ENCODE peak calls at places on chromosomes 11 and 22, in six cellular contexts. Y is AG10803, R is GM10248, P is WTC11, Z is lower lobe of right lung, D is bronchial epithelial cell. S is an unnamed sample.

GRCh38 chr11:119782021-119782420 is 53.0 kb upstream of the NECTIN1 start:
- DNase-seq in Y (no peak), R (no peak), P (peak), Z (peak), D (no peak), S (no peak)

GRCh38 chr11:66100272-66101037 is 30.4 kb downstream of the PACS1 start:
- DNase-seq in Y (no peak), R (peak), P (no peak), Z (peak), D (peak), S (no peak)

GRCh38 chr11:20162824-20163777 is 2.8 kb upstream of the DBX1 start:
- DNase-seq in Y (peak), R (peak), P (peak), Z (no peak), D (no peak), S (no peak)

GRCh38 chr22:32106930-32107329 is 52.2 kb downstream of the C22orf42 start:
- DNase-seq in Y (no peak), R (no peak), P (peak), Z (no peak), D (peak), S (peak)

GRCh38 chr11:79087238-79087956 is 353.4 kb downstream of the TENM4 start:
- DNase-seq in Y (peak), R (no peak), P (no peak), Z (no peak), D (peak), S (peak)

GRCh38 chr11:27926981-27927481 is 180.9 kb downstream of the KIF18A start:
- DNase-seq in Y (peak), R (no peak), P (no peak), Z (no peak), D (peak), S (peak)

GRCh38 chr22:17562906-17563870 is at the start of gene SLC25A18:
- DNase-seq in Y (peak), R (no peak), P (no peak), Z (no peak), D (no peak), S (no peak)

GRCh38 chr11:118544647-118545010 is 13.6 kb downstream of the TMEM25 start:
- DNase-seq in Y (no peak), R (no peak), P (no peak), Z (no peak), D (no peak), S (no peak)

GRCh38 chr11:22624742-22625447 is 728 bp downstream of the FANCF start:
- DNase-seq in Y (peak), R (peak), P (peak), Z (peak), D (peak), S (peak)

GRCh38 chr11:73463359-73463758 is 87.2 kb downstream of the RELT start:
- DNase-seq in Y (peak), R (no peak), P (no peak), Z (no peak), D (peak), S (peak)

GRCh38 chr11:94934362-94934761 is 39.0 kb downstream of the CWC15 start:
- DNase-seq in Y (peak), R (no peak), P (no peak), Z (no peak), D (no peak), S (no peak)

GRCh38 chr11:77361184-77361583 is 59.7 kb upstream of the GDPD4 start:
- DNase-seq in Y (peak), R (no peak), P (no peak), Z (no peak), D (peak), S (peak)

GRCh38 chr11:32435947-32436750 is 810 bp upstream of the WT1 start:
- DNase-seq in Y (no peak), R (no peak), P (peak), Z (no peak), D (no peak), S (no peak)

GRCh38 chr22:22770280-22770871 is 117.2 kb upstream of the IGLL5 start:
- DNase-seq in Y (no peak), R (no peak), P (peak), Z (no peak), D (peak), S (peak)
- TF ChIP-seq CTCF in Y (peak), R (peak), P (peak), Z (peak), D (peak), S (peak)

GRCh38 chr22:37633082-37633692 is 6.3 kb upstream of the SH3BP1 start:
- DNase-seq in Y (no peak), R (peak), P (no peak), Z (no peak), D (no peak), S (no peak)

GRCh38 chr22:37635157-37635556 is 4.3 kb upstream of the SH3BP1 start:
- DNase-seq in Y (no peak), R (no peak), P (no peak), Z (no peak), D (no peak), S (no peak)

GRCh38 chr22:37636186-37636948 is 3.1 kb upstream of the SH3BP1 start:
- DNase-seq in Y (peak), R (no peak), P (no peak), Z (no peak), D (no peak), S (no peak)

GRCh38 chr22:37633693-37634504 is 5.6 kb upstream of the SH3BP1 start:
- DNase-seq in Y (peak), R (peak), P (peak), Z (peak), D (no peak), S (no peak)

DNA sequence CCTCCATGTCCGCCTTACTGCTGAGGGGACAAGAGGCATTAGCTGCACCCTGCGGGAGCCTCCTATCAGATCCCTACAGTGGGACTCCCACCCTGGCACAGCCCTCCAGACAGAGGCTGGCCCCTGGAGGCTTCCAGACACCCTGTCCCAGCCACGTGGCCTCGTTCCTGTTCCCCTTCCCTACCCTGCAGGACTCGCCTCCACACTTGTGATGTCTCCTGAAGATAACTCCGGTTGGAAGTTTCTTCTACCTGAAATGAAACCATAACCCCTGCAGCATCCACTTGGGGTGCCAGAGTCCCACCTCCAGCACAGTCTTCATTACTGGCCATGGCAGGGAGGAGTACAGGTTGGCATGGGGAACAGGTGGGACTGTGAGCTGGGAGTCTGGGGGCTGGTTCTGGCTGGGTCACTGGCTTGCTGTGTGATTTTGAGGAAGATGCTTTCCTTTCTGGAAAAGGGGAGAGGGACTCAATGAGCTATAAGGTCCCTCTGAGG is 4.9 kb upstream of the SH3BP1 start:
- DNase-seq in Y (no peak), R (no peak), P (no peak), Z (no peak), D (no peak), S (no peak)
- TF ChIP-seq CTCF in Y (peak), R (no peak), P (no peak), Z (no peak), D (peak), S (peak)

DNA sequence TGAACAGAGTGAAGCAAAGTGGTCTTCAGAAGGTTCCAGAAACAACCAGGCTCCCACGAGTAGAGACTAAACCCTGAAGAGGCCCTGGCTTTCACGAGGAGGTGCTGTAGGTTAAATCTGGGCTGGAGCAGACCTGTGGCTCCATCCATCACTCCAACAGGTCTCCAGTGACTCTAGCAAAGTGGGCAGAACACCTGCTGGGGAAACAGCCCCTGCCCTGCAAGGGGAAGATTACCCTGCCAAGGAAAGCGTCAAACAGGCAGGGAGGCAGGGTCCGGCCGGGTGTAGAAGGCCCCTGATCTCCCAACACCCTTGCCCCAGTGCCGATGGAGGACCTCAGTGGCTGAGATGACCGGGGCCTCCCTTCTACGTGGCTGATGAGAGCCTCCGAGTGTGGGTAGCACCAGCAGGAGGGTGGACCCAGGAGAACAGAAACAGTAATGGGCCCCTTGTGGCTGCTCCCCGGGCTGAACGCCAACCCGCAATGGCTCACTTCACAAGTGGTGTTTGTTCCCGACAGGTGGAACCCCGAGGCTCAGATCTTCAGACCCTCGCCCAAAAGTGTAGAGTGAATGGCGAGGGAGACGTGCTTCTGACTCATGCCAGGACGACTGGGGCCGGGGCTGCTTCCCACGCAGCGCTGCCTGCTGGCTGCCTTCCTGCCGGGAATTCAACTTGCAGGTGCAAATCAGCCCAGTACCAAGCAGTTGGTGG is 112.0 kb downstream of the SHANK2 start:
- DNase-seq in Y (no peak), R (no peak), P (no peak), Z (peak), D (peak), S (no peak)
- TF ChIP-seq CTCF in Y (no peak), R (no peak), P (no peak), Z (no peak), D (no peak), S (no peak)

GRCh38 chr11:36352919-36353318 is 56.8 kb downstream of the PRR5L start:
- DNase-seq in Y (no peak), R (no peak), P (no peak), Z (no peak), D (no peak), S (no peak)
- TF ChIP-seq CTCF in Y (no peak), R (no peak), P (no peak), Z (no peak), D (no peak), S (no peak)

GRCh38 chr11:117509543-117509942 is 181.9 kb downstream of the CEP164 start:
- DNase-seq in Y (no peak), R (no peak), P (no peak), Z (no peak), D (no peak), S (no peak)
- TF ChIP-seq CTCF in Y (no peak), R (no peak), P (no peak), Z (no peak), D (no peak), S (no peak)

S was measured in RWPE1.